ENCODE peak calls at places on chromosomes 2 and 18, in four cellular contexts. K is CD4-positive, alpha-beta T cell; D is neural crest cell; O is ACHN. I is an unnamed sample.

GRCh38 chr2:25712455-25712854 is 39.1 kb upstream of the DTNB start:
- DNase-seq in K (no peak), O (no peak), D (no peak), I (no peak)

GRCh38 chr2:28036307-28036706 is 145.8 kb downstream of the BABAM2 start:
- DNase-seq in O (no peak), K (no peak), D (no peak), I (no peak)

GRCh38 chr2:143878131-143878530 is 641.8 kb downstream of the ZEB2 start:
- DNase-seq in D (no peak), K (no peak), O (no peak), I (no peak)

GRCh38 chr2:46963961-46964673 is 48.5 kb upstream of the MCFD2 start:
- DNase-seq in O (no peak), D (no peak), K (no peak), I (no peak)

GRCh38 chr2:225694664-225695063 is 295.2 kb downstream of the NYAP2 start:
- DNase-seq in O (no peak), D (no peak), K (no peak), I (no peak)

GRCh38 chr2:949894-950626 is 589 bp upstream of the SNTG2 start:
- DNase-seq in D (no peak), O (peak; percentile 8), K (no peak), I (no peak)

GRCh38 chr2:88880441-88880953 is 189.0 kb downstream of the RPIA start:
- DNase-seq in O (peak; percentile 68), K (no peak), D (no peak), I (peak; percentile 79)

GRCh38 chr18:21243041-21243431 is 1.0 kb downstream of the GREB1L start:
- DNase-seq in D (no peak), O (no peak), K (no peak), I (no peak)

GRCh38 chr2:186551323-186552050 is 38.4 kb upstream of the ITGAV start:
- DNase-seq in D (no peak), O (no peak), K (no peak), I (no peak)

GRCh38 chr2:131154071-131154531 is 49.0 kb downstream of the PLEKHB2 start:
- DNase-seq in D (peak; percentile 61), K (peak; percentile 59), O (peak; percentile 73), I (peak; percentile 68)

GRCh38 chr2:172095905-172096660 is 6.6 kb downstream of the DLX2 start:
- DNase-seq in O (peak; percentile 55), K (no peak), D (peak; percentile 28), I (no peak)

GRCh38 chr2:48829036-48829435 is 73.5 kb upstream of the LHCGR start:
- DNase-seq in O (no peak), K (no peak), D (no peak), I (no peak)

GRCh38 chr2:143254108-143254507 is 124.9 kb downstream of the ARHGAP15 start:
- DNase-seq in K (peak; percentile 30), O (no peak), D (no peak), I (no peak)

GRCh38 chr18:74064510-74064909 is 83.1 kb downstream of the FBXO15 start:
- DNase-seq in O (no peak), D (no peak), K (no peak), I (no peak)

GRCh38 chr2:128153786-128154185 is 62.8 kb downstream of the UGGT1 start:
- DNase-seq in K (no peak), O (no peak), D (no peak), I (peak; percentile 29)

GRCh38 chr2:232457121-232458011 is 1.4 kb downstream of the ALPI start:
- DNase-seq in K (no peak), D (no peak), O (no peak), I (no peak)

GRCh38 chr2:151357359-151357758 is at the start of gene TNFAIP6:
- DNase-seq in O (peak; percentile 82), D (no peak), K (no peak), I (no peak)

GRCh38 chr18:79523738-79524180 is 128.0 kb downstream of the NFATC1 start:
- DNase-seq in K (peak; percentile 56), D (no peak), O (no peak), I (no peak)

GRCh38 chr18:46338213-46338612 is 234.0 kb downstream of the HAUS1 start:
- DNase-seq in K (no peak), D (peak; percentile 23), O (no peak), I (no peak)

GRCh38 chr2:229445013-229445412 is 173.9 kb upstream of the PID1 start:
- DNase-seq in D (no peak), O (peak; percentile 83), K (no peak), I (no peak)

GRCh38 chr2:178943745-178944144 is 106.2 kb downstream of the CCDC141 start:
- DNase-seq in K (no peak), D (no peak), O (no peak), I (no peak)

GRCh38 chr2:226443112-226443511 is 356.5 kb downstream of the IRS1 start:
- DNase-seq in K (no peak), O (no peak), D (no peak), I (no peak)

GRCh38 chr2:218009191-218010114 is 6.7 kb upstream of the TNS1 start:
- DNase-seq in O (no peak), K (no peak), D (no peak), I (no peak)

GRCh38 chr2:101518470-101519172 is 43.7 kb upstream of the RFX8 start:
- DNase-seq in O (peak; percentile 70), D (peak; percentile 5), K (no peak), I (no peak)

GRCh38 chr2:10971855-10972348 is 60.2 kb downstream of the KCNF1 start:
- DNase-seq in K (no peak), O (no peak), D (peak; percentile 41), I (no peak)

GRCh38 chr2:157751462-157752058 is 122.9 kb upstream of the ACVR1C start:
- DNase-seq in K (peak; percentile 6), O (no peak), D (no peak), I (peak; percentile 13)

GRCh38 chr2:128775064-128775347 is 456.3 kb upstream of the HS6ST1 start:
- DNase-seq in O (no peak), D (no peak), K (no peak), I (no peak)

GRCh38 chr2:206804326-206804725 is 38.9 kb downstream of the FASTKD2 start:
- DNase-seq in D (no peak), O (no peak), K (no peak), I (no peak)

GRCh38 chr2:96912356-96913116 is 42.7 kb upstream of the SEMA4C start:
- DNase-seq in D (no peak), O (no peak), K (no peak), I (no peak)

GRCh38 chr18:31679133-31679731 is 5.1 kb downstream of the B4GALT6 start:
- DNase-seq in K (no peak), D (no peak), O (peak; percentile 45), I (no peak)

GRCh38 chr2:44398243-44398897 is 36.6 kb downstream of the CAMKMT start:
- DNase-seq in D (no peak), O (no peak), K (no peak), I (no peak)

GRCh38 chr2:236014408-236015131 is 153.6 kb downstream of the GBX2 start:
- DNase-seq in D (no peak), O (no peak), K (no peak), I (no peak)

GRCh38 chr18:6744816-6745455 is 15.4 kb downstream of the ARHGAP28 start:
- DNase-seq in O (no peak), K (no peak), D (no peak), I (no peak)

GRCh38 chr2:6214471-6214870 is 522.3 kb downstream of the SOX11 start:
- DNase-seq in D (no peak), K (no peak), O (no peak), I (peak; percentile 12)

I was measured in MM.1S.